ENCODE peak calls at places on chromosomes 2 and 18, in seven cellular contexts. One of them, this sample, is unnamed.

GRCh38 chr18:76565238-76566173 is 70.5 kb upstream of the ZNF516 start:
- DNase-seq in heart left ventricle: peak
- DNase-seq in stomach: peak
- DNase-seq in A549: no peak
- DNase-seq in lower leg skin: peak
- DNase-seq in transverse colon: peak
- DNase-seq in body of pancreas: peak
- DNase-seq in this sample: no peak

GRCh38 chr2:195407782-195408181 is 249.2 kb upstream of the SLC39A10 start:
- DNase-seq in heart left ventricle: no peak
- DNase-seq in stomach: no peak
- DNase-seq in A549: peak
- DNase-seq in lower leg skin: no peak
- DNase-seq in transverse colon: no peak
- DNase-seq in body of pancreas: no peak
- DNase-seq in this sample: peak

GRCh38 chr18:77052656-77053309 is 79.8 kb downstream of the MBP start:
- DNase-seq in heart left ventricle: peak
- DNase-seq in stomach: no peak
- DNase-seq in A549: no peak
- DNase-seq in lower leg skin: peak
- DNase-seq in transverse colon: no peak
- DNase-seq in body of pancreas: no peak
- DNase-seq in this sample: no peak

GRCh38 chr18:11149441-11150270 is at the start of gene PIEZO2:
- DNase-seq in heart left ventricle: peak
- DNase-seq in stomach: peak
- DNase-seq in A549: peak
- DNase-seq in lower leg skin: peak
- DNase-seq in transverse colon: peak
- DNase-seq in body of pancreas: peak
- DNase-seq in this sample: peak

GRCh38 chr2:1650474-1650872 is 93.8 kb downstream of the PXDN start:
- DNase-seq in heart left ventricle: no peak
- DNase-seq in stomach: no peak
- DNase-seq in A549: no peak
- DNase-seq in lower leg skin: no peak
- DNase-seq in transverse colon: no peak
- DNase-seq in body of pancreas: no peak
- DNase-seq in this sample: no peak

GRCh38 chr2:69902213-69902922 is 8.6 kb downstream of the SNRNP27 start:
- DNase-seq in heart left ventricle: peak
- DNase-seq in stomach: peak
- DNase-seq in A549: no peak
- DNase-seq in lower leg skin: no peak
- DNase-seq in transverse colon: peak
- DNase-seq in body of pancreas: no peak
- DNase-seq in this sample: no peak

GRCh38 chr2:146777181-146777580 is 1067.6 kb upstream of the ACVR2A start:
- DNase-seq in heart left ventricle: no peak
- DNase-seq in stomach: no peak
- DNase-seq in A549: no peak
- DNase-seq in lower leg skin: no peak
- DNase-seq in transverse colon: no peak
- DNase-seq in body of pancreas: no peak
- DNase-seq in this sample: no peak

GRCh38 chr18:8706981-8707940 is 1.9 kb downstream of the MTCL1 start:
- DNase-seq in heart left ventricle: peak
- DNase-seq in stomach: peak
- DNase-seq in A549: no peak
- DNase-seq in lower leg skin: peak
- DNase-seq in transverse colon: no peak
- DNase-seq in body of pancreas: peak
- DNase-seq in this sample: peak

GRCh38 chr18:76808561-76808960 is 13.8 kb upstream of the ZNF236 start:
- DNase-seq in heart left ventricle: no peak
- DNase-seq in stomach: no peak
- DNase-seq in A549: no peak
- DNase-seq in lower leg skin: peak
- DNase-seq in transverse colon: no peak
- DNase-seq in body of pancreas: no peak
- DNase-seq in this sample: no peak

GRCh38 chr2:207682557-207682956 is 28.9 kb upstream of the CCNYL1 start:
- DNase-seq in heart left ventricle: no peak
- DNase-seq in stomach: no peak
- DNase-seq in A549: no peak
- DNase-seq in lower leg skin: peak
- DNase-seq in transverse colon: no peak
- DNase-seq in body of pancreas: no peak
- DNase-seq in this sample: no peak

GRCh38 chr2:120715941-120716340 is 19.7 kb upstream of the GLI2 start:
- DNase-seq in heart left ventricle: no peak
- DNase-seq in stomach: no peak
- DNase-seq in A549: no peak
- DNase-seq in lower leg skin: peak
- DNase-seq in transverse colon: no peak
- DNase-seq in body of pancreas: no peak
- DNase-seq in this sample: no peak

GRCh38 chr2:9251154-9252001 is 44.8 kb downstream of the ASAP2 start:
- DNase-seq in heart left ventricle: no peak
- DNase-seq in stomach: peak
- DNase-seq in A549: peak
- DNase-seq in lower leg skin: peak
- DNase-seq in transverse colon: no peak
- DNase-seq in body of pancreas: no peak
- DNase-seq in this sample: no peak

GRCh38 chr2:96763511-96764252 is 3.0 kb downstream of the CNNM4 start:
- DNase-seq in heart left ventricle: no peak
- DNase-seq in stomach: no peak
- DNase-seq in A549: peak
- DNase-seq in lower leg skin: no peak
- DNase-seq in transverse colon: peak
- DNase-seq in body of pancreas: no peak
- DNase-seq in this sample: peak

GRCh38 chr2:206116278-206116677 is 30.3 kb upstream of the INO80D start:
- DNase-seq in heart left ventricle: no peak
- DNase-seq in stomach: no peak
- DNase-seq in A549: no peak
- DNase-seq in lower leg skin: no peak
- DNase-seq in transverse colon: no peak
- DNase-seq in body of pancreas: no peak
- DNase-seq in this sample: no peak

GRCh38 chr2:88866756-88867155 is 175.3 kb downstream of the RPIA start:
- DNase-seq in heart left ventricle: no peak
- DNase-seq in stomach: no peak
- DNase-seq in A549: no peak
- DNase-seq in lower leg skin: no peak
- DNase-seq in transverse colon: no peak
- DNase-seq in body of pancreas: no peak
- DNase-seq in this sample: peak

GRCh38 chr2:226793615-226794014 is 6.0 kb downstream of the IRS1 start:
- DNase-seq in heart left ventricle: no peak
- DNase-seq in stomach: no peak
- DNase-seq in A549: no peak
- DNase-seq in lower leg skin: no peak
- DNase-seq in transverse colon: no peak
- DNase-seq in body of pancreas: no peak
- DNase-seq in this sample: no peak

GRCh38 chr2:202822411-202822810 is 49.2 kb downstream of the ICA1L start:
- DNase-seq in heart left ventricle: no peak
- DNase-seq in stomach: no peak
- DNase-seq in A549: no peak
- DNase-seq in lower leg skin: no peak
- DNase-seq in transverse colon: no peak
- DNase-seq in body of pancreas: no peak
- DNase-seq in this sample: no peak

GRCh38 chr2:68768461-68768860 is 33.9 kb downstream of the ARHGAP25 start:
- DNase-seq in heart left ventricle: no peak
- DNase-seq in stomach: no peak
- DNase-seq in A549: no peak
- DNase-seq in lower leg skin: peak
- DNase-seq in transverse colon: no peak
- DNase-seq in body of pancreas: no peak
- DNase-seq in this sample: no peak

GRCh38 chr2:31980674-31981356 is 30.0 kb downstream of the MEMO1 start:
- DNase-seq in heart left ventricle: no peak
- DNase-seq in stomach: no peak
- DNase-seq in A549: peak
- DNase-seq in lower leg skin: no peak
- DNase-seq in transverse colon: no peak
- DNase-seq in body of pancreas: no peak
- DNase-seq in this sample: peak

GRCh38 chr2:206642075-206643025 is at the start of gene FAM237A:
- DNase-seq in heart left ventricle: peak
- DNase-seq in stomach: no peak
- DNase-seq in A549: no peak
- DNase-seq in lower leg skin: no peak
- DNase-seq in transverse colon: no peak
- DNase-seq in body of pancreas: peak
- DNase-seq in this sample: peak

DNA sequence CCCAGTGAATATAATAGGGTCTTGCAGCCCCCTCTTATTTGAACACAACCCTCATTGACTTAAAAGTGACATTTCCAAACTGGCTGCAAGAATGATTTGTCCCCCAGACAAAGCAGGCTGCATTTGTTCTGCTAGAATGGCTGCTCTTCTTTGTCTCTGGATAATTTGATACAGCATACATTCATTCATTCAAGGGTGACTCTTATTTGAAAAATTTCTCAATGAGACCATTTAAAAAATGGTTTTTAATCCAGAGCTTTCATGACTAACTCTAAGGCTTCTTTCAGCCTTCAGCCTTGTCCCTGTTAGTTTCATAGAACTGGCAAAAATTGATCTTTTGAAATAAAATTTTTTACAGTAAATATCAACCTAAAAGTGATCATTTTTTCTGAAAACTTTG is 64.3 kb upstream of the TANC1 start:
- DNase-seq in heart left ventricle: no peak
- DNase-seq in stomach: no peak
- DNase-seq in A549: no peak
- DNase-seq in lower leg skin: no peak
- DNase-seq in transverse colon: no peak
- DNase-seq in body of pancreas: no peak
- DNase-seq in this sample: no peak
- TF ChIP-seq POLR2A in heart left ventricle: no peak
- TF ChIP-seq POLR2A in stomach: no peak
- TF ChIP-seq POLR2A in A549: no peak
- TF ChIP-seq POLR2A in lower leg skin: no peak
- TF ChIP-seq POLR2A in transverse colon: no peak
- TF ChIP-seq POLR2A in body of pancreas: no peak
- TF ChIP-seq POLR2A in this sample: no peak

GRCh38 chr2:28632791-28633190 is 118.8 kb upstream of the PPP1CB start:
- DNase-seq in heart left ventricle: no peak
- DNase-seq in stomach: no peak
- DNase-seq in A549: no peak
- DNase-seq in lower leg skin: no peak
- DNase-seq in transverse colon: peak
- DNase-seq in body of pancreas: no peak
- DNase-seq in this sample: no peak
- TF ChIP-seq POLR2A in heart left ventricle: no peak
- TF ChIP-seq POLR2A in stomach: no peak
- TF ChIP-seq POLR2A in A549: no peak
- TF ChIP-seq POLR2A in lower leg skin: no peak
- TF ChIP-seq POLR2A in transverse colon: no peak
- TF ChIP-seq POLR2A in body of pancreas: no peak
- TF ChIP-seq POLR2A in this sample: no peak

DNA sequence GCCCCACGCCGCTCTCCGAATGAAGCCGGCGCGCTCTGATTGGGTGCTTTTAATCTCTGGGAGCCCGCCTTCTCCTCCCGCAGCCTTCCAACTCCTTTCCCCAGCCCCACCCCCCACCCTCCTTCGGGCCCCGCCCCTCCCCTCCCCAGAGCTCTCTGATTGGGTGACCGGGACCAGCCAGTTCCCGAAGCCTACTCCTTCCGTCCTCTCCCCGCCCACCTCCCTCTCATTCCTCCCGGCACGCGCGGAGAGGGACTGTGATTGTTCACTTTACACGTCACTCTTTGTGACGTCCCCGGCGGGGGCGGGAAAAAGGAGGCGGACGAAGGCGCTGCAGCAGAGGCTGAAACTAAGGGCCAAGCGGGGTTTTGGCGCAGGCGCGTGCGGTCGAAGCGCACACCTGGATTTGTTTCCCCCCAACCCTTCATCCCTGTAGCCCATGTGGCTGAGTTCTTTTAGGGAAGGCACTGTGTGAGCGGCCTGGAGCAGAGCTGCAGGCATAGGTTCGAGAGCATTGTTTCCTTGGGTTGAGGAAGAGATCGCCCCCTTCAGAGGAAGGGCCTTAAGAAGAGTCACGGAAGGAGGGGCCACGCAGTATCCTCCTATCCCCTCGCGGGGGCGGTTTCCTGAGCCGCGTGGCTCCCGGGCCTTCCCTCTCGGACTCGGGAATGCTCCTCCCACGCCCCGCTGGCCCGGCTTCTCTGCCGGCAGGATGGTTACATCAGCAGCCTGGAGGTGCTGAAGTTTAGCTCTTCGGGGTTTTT is at the start of gene MEX3C:
- DNase-seq in heart left ventricle: peak
- DNase-seq in stomach: peak
- DNase-seq in A549: peak
- DNase-seq in lower leg skin: peak
- DNase-seq in transverse colon: peak
- DNase-seq in body of pancreas: peak
- DNase-seq in this sample: peak
- TF ChIP-seq POLR2A in heart left ventricle: no peak
- TF ChIP-seq POLR2A in stomach: no peak
- TF ChIP-seq POLR2A in A549: peak
- TF ChIP-seq POLR2A in lower leg skin: no peak
- TF ChIP-seq POLR2A in transverse colon: peak
- TF ChIP-seq POLR2A in body of pancreas: peak
- TF ChIP-seq POLR2A in this sample: peak

GRCh38 chr2:36361396-36361795 is 5.8 kb downstream of the CRIM1 start:
- DNase-seq in heart left ventricle: no peak
- DNase-seq in stomach: no peak
- DNase-seq in A549: no peak
- DNase-seq in lower leg skin: no peak
- DNase-seq in transverse colon: no peak
- DNase-seq in body of pancreas: no peak
- DNase-seq in this sample: no peak
- TF ChIP-seq POLR2A in heart left ventricle: no peak
- TF ChIP-seq POLR2A in stomach: no peak
- TF ChIP-seq POLR2A in A549: no peak
- TF ChIP-seq POLR2A in lower leg skin: no peak
- TF ChIP-seq POLR2A in transverse colon: no peak
- TF ChIP-seq POLR2A in body of pancreas: no peak
- TF ChIP-seq POLR2A in this sample: no peak

DNA sequence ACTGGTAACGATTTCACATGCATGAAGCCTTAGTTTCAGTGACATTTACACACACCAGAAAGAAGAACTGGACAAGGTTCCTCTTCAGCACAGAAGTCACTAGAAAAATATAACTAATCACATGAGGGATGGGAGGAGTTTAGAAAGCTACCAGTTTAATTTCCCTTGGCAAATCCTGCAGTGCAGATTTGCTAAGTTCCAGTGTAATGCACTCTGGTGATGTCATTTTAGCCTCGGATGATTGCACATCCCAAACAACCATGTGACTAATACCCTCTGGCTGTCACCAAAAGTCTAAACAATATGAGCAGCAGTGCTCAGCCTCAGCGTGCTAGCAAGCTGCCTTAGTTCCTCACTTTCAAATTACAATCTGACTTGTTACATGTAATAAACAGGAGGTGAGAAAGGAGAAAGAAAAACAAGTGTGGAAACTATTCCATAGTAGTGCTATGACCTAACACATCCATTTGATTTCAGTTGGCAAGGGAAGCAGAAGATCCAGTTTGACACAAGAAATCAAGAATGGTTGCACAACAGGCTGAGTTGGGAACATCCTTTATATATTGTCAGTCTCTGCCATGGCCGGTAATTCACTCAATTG is 35.3 kb upstream of the PPP1CB start:
- DNase-seq in heart left ventricle: peak
- DNase-seq in stomach: peak
- DNase-seq in A549: peak
- DNase-seq in lower leg skin: no peak
- DNase-seq in transverse colon: peak
- DNase-seq in body of pancreas: peak
- DNase-seq in this sample: no peak
- TF ChIP-seq POLR2A in heart left ventricle: no peak
- TF ChIP-seq POLR2A in stomach: no peak
- TF ChIP-seq POLR2A in A549: no peak
- TF ChIP-seq POLR2A in lower leg skin: no peak
- TF ChIP-seq POLR2A in transverse colon: no peak
- TF ChIP-seq POLR2A in body of pancreas: no peak
- TF ChIP-seq POLR2A in this sample: no peak

This sample was measured in erythroblast.